ENCODE peak calls at places on chromosomes 1 and 21, in five cellular contexts. H, S, L, T and Y are unnamed samples.

GRCh38 chr21:33020558-33021100 is 5.1 kb upstream of the OLIG2 start:
- DNase-seq in H (no peak), S (no peak), L (no peak), T (no peak), Y (no peak)

GRCh38 chr1:193957556-193958095 is 771.2 kb upstream of the B3GALT2 start:
- DNase-seq in H (no peak), S (no peak), L (no peak), T (no peak), Y (no peak)

GRCh38 chr1:5554784-5555183 is 437.4 kb downstream of the NPHP4 start:
- DNase-seq in H (no peak), S (no peak), L (no peak), T (no peak), Y (no peak)

GRCh38 chr1:33918368-33918767 is 54.5 kb downstream of the HMGB4 start:
- DNase-seq in H (peak; percentile 11), S (no peak), L (no peak), T (no peak), Y (no peak)

GRCh38 chr1:211198111-211198510 is 61.1 kb upstream of the RCOR3 start:
- DNase-seq in H (peak; percentile 69), S (no peak), L (no peak), T (no peak), Y (no peak)

GRCh38 chr1:163038928-163039327 is 30.2 kb upstream of the RGS4 start:
- DNase-seq in H (no peak), S (no peak), L (no peak), T (no peak), Y (no peak)

GRCh38 chr1:39738622-39739366 is at the start of gene PPIE:
- DNase-seq in H (peak; percentile 90), S (peak; percentile 78), L (peak; percentile 97), T (peak; percentile 97), Y (peak; percentile 91)

GRCh38 chr1:189669846-189670245 is 807.8 kb downstream of the BRINP3 start:
- DNase-seq in H (peak; percentile 43), S (no peak), L (no peak), T (no peak), Y (no peak)

GRCh38 chr1:222068937-222069336 is 327.0 kb upstream of the DUSP10 start:
- DNase-seq in H (peak; percentile 12), S (no peak), L (no peak), T (no peak), Y (no peak)

GRCh38 chr1:150148834-150149489 is 754 bp upstream of the PLEKHO1 start:
- DNase-seq in H (no peak), S (no peak), L (no peak), T (no peak), Y (no peak)

GRCh38 chr1:116908266-116908665 is 1.4 kb upstream of the PTGFRN start:
- DNase-seq in H (no peak), S (no peak), L (no peak), T (no peak), Y (no peak)

GRCh38 chr1:177873238-177873637 is 96.6 kb downstream of the SEC16B start:
- DNase-seq in H (peak; percentile 94), S (no peak), L (no peak), T (no peak), Y (no peak)

GRCh38 chr1:91948501-91949355 is 473 bp upstream of the BRDT start:
- DNase-seq in H (no peak), S (no peak), L (peak; percentile 27), T (no peak), Y (peak; percentile 13)

GRCh38 chr1:16979475-16980327 is 719 bp downstream of the MFAP2 start:
- DNase-seq in H (no peak), S (no peak), L (no peak), T (no peak), Y (no peak)

GRCh38 chr1:30324251-30325084 is 398.9 kb downstream of the MATN1 start:
- DNase-seq in H (no peak), S (no peak), L (no peak), T (no peak), Y (no peak)

GRCh38 chr1:226643167-226643566 is 94.6 kb downstream of the STUM start:
- DNase-seq in H (peak; percentile 83), S (peak; percentile 33), L (peak; percentile 80), T (peak; percentile 62), Y (peak; percentile 56)

GRCh38 chr1:68329096-68329835 is 96.9 kb upstream of the WLS start:
- DNase-seq in H (peak; percentile 13), S (no peak), L (no peak), T (no peak), Y (no peak)

GRCh38 chr1:181632492-181632891 is 149.2 kb downstream of the CACNA1E start:
- DNase-seq in H (no peak), S (no peak), L (no peak), T (no peak), Y (no peak)

GRCh38 chr1:86754265-86754974 is 50.0 kb downstream of the SH3GLB1 start:
- DNase-seq in H (no peak), S (no peak), L (no peak), T (no peak), Y (no peak)

GRCh38 chr1:92755541-92756351 is 29.2 kb downstream of the EVI5 start:
- DNase-seq in H (no peak), S (no peak), L (no peak), T (peak; percentile 84), Y (no peak)

GRCh38 chr1:9701661-9702060 is 50.1 kb downstream of the PIK3CD start:
- DNase-seq in H (no peak), S (no peak), L (no peak), T (no peak), Y (no peak)

GRCh38 chr1:198340139-198340538 is 183.3 kb downstream of the NEK7 start:
- DNase-seq in H (no peak), S (no peak), L (no peak), T (no peak), Y (no peak)

GRCh38 chr1:107244734-107245495 is 104.1 kb downstream of the NTNG1 start:
- DNase-seq in H (no peak), S (no peak), L (no peak), T (no peak), Y (no peak)

GRCh38 chr1:156153362-156153761 is at the start of gene SEMA4A:
- DNase-seq in H (no peak), S (no peak), L (no peak), T (no peak), Y (no peak)

GRCh38 chr1:160978510-160978927 is 23.9 kb upstream of the ITLN2 start:
- DNase-seq in H (peak; percentile 52), S (no peak), L (no peak), T (no peak), Y (no peak)

GRCh38 chr1:27003745-27004470 is 8.7 kb downstream of the TENT5B start:
- DNase-seq in H (no peak), S (no peak), L (no peak), T (no peak), Y (no peak)

GRCh38 chr1:227318003-227318851 is at the start of gene CDC42BPA:
- DNase-seq in H (peak; percentile 92), S (peak; percentile 16), L (peak; percentile 59), T (peak; percentile 94), Y (peak; percentile 27)

GRCh38 chr21:33432496-33432895 is 29.3 kb downstream of the IFNGR2 start:
- DNase-seq in H (no peak), S (no peak), L (no peak), T (no peak), Y (no peak)

GRCh38 chr21:36738489-36739126 is 39.7 kb downstream of the SIM2 start:
- DNase-seq in H (no peak), S (no peak), L (no peak), T (no peak), Y (no peak)

GRCh38 chr1:86296305-86297205 is 99.6 kb downstream of the ODF2L start:
- DNase-seq in H (no peak), S (no peak), L (no peak), T (no peak), Y (no peak)

GRCh38 chr1:211616231-211617031 is 37.5 kb upstream of the SLC30A1 start:
- DNase-seq in H (no peak), S (no peak), L (no peak), T (no peak), Y (no peak)